ENCODE peak calls at places on chromosomes 3 and 15, in seven cellular contexts. S, F, V, B, O, C and M are unnamed samples.

GRCh38 chr3:129016366-129016724 is 15.2 kb downstream of the EFCC1 start:
- DNase-seq in S (no peak), F (peak), V (peak), B (no peak), O (peak), C (no peak), M (peak)

GRCh38 chr15:31079519-31079918 is 22.0 kb downstream of the TRPM1 start:
- DNase-seq in S (no peak), F (no peak), V (no peak), B (peak), O (no peak), C (no peak), M (no peak)

GRCh38 chr15:61205427-61205826 is 23.7 kb downstream of the RORA start:
- DNase-seq in S (no peak), F (no peak), V (no peak), B (no peak), O (no peak), C (no peak), M (no peak)

GRCh38 chr3:189720746-189721426 is 89.7 kb downstream of the TP63 start:
- DNase-seq in S (no peak), F (no peak), V (no peak), B (no peak), O (no peak), C (no peak), M (no peak)

GRCh38 chr15:62606376-62607164 is 436.0 kb upstream of the TPM1 start:
- DNase-seq in S (no peak), F (no peak), V (no peak), B (peak), O (peak), C (no peak), M (no peak)

GRCh38 chr15:45827275-45827674 is 192.4 kb downstream of the SQOR start:
- DNase-seq in S (no peak), F (no peak), V (no peak), B (no peak), O (no peak), C (no peak), M (no peak)

GRCh38 chr3:73072634-73073033 is 11.2 kb downstream of the EBLN2 start:
- DNase-seq in S (no peak), F (no peak), V (no peak), B (no peak), O (no peak), C (no peak), M (no peak)

GRCh38 chr15:70628542-70628941 is 134.8 kb downstream of the UACA start:
- DNase-seq in S (no peak), F (no peak), V (no peak), B (no peak), O (no peak), C (no peak), M (no peak)

GRCh38 chr15:89971592-89971997 is 29.5 kb upstream of the ZNF710 start:
- DNase-seq in S (peak), F (peak), V (peak), B (peak), O (peak), C (peak), M (peak)

GRCh38 chr3:48678056-48678455 is 7.7 kb downstream of the NCKIPSD start:
- DNase-seq in S (no peak), F (no peak), V (no peak), B (peak), O (no peak), C (no peak), M (no peak)

GRCh38 chr15:34337557-34338306 is at the start of gene SLC12A6:
- DNase-seq in S (peak), F (peak), V (peak), B (peak), O (peak), C (peak), M (peak)

GRCh38 chr3:46987485-46988401 is 8.3 kb downstream of the NBEAL2 start:
- DNase-seq in S (peak), F (peak), V (peak), B (no peak), O (no peak), C (peak), M (no peak)